ENCODE peak calls at places on chromosomes 5 and 9, in six cellular contexts. E is IMR-90, R is K562, S is PC-3, F is lower leg skin, U is kidney epithelial cell. D is an unnamed sample.

GRCh38 chr9:119788876-119789275 is 419.6 kb upstream of the BRINP1 start:
- DNase-seq in E (no peak), S (no peak), F (no peak), U (peak), R (no peak), D (no peak)

GRCh38 chr5:14591548-14591947 is 10.0 kb downstream of the OTULINL start:
- DNase-seq in E (peak), F (no peak), U (no peak), R (no peak), S (peak), D (no peak)

GRCh38 chr5:106875591-106876297 is 795.0 kb downstream of the EFNA5 start:
- DNase-seq in R (peak), E (peak), S (peak), U (no peak), F (no peak), D (peak)

GRCh38 chr9:32954642-32955041 is 46.8 kb downstream of the APTX start:
- DNase-seq in U (peak), E (peak), S (no peak), R (no peak), F (no peak), D (peak)

GRCh38 chr9:129287595-129288305 is 109.7 kb upstream of the IER5L start:
- DNase-seq in R (no peak), S (no peak), U (no peak), E (no peak), F (peak), D (no peak)

GRCh38 chr9:69718218-69718617 is 41.6 kb downstream of the PTAR1 start:
- DNase-seq in R (no peak), U (no peak), E (no peak), F (no peak), S (no peak), D (no peak)

GRCh38 chr9:86009133-86009532 is 68.2 kb downstream of the NAA35 start:
- DNase-seq in U (no peak), F (no peak), R (no peak), E (no peak), S (no peak), D (no peak)

GRCh38 chr9:91405343-91406077 is 18.1 kb downstream of the NFIL3 start:
- DNase-seq in F (no peak), S (no peak), R (no peak), U (no peak), E (no peak), D (no peak)

GRCh38 chr5:13985736-13986418 is 41.4 kb upstream of the DNAH5 start:
- DNase-seq in S (peak), U (peak), R (no peak), F (no peak), E (peak), D (peak)

DNA sequence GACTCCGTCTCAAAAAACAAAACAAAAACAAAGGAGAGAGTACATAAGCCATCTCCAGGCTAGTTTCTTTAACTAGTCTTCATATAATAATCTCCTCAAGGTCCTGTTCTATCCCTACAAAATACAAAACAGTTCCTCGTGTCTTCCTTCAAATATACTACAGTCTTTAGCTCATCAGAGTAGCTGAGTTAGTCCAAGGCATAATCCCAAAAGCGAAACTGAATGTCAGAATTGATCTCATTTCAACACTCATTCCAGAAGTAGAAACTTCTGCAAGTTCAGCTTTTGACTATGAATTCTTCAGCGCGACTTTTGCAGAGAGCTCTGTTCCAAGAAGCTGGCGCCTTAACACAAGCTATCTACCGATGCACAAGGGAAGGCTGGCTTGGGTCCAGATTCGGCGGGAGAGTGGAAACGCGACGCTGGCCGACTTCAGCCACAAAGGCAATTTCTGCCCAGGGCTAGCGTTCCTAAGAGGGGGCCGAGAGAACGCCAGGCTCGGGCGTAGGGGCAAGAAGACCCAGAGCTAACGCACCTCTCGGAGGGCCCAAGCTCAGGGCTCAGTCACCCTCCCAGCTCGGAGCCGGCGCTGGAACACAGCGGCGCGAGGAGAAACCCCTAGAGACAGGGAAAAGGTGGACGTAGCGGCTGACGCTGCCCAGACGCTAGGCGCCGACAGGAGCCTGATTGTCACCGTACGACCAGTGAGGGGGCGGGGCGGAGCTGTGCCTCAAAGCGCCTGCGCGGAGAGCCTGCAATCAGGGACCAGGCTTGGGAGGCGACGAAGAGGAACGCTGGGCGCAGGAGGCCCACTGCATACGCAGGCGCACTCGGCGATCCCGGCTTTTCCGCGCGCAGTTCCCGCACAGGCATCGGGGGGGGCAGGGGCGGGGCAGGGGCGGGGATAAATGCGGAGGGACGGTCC is 469 bp upstream of the HSDL2 start:
- DNase-seq in E (peak), F (peak), U (peak), S (peak), R (peak), D (peak)
- TF ChIP-seq CTCF in E (peak), F (no peak), U (no peak), S (no peak), R (peak), D (no peak)

DNA sequence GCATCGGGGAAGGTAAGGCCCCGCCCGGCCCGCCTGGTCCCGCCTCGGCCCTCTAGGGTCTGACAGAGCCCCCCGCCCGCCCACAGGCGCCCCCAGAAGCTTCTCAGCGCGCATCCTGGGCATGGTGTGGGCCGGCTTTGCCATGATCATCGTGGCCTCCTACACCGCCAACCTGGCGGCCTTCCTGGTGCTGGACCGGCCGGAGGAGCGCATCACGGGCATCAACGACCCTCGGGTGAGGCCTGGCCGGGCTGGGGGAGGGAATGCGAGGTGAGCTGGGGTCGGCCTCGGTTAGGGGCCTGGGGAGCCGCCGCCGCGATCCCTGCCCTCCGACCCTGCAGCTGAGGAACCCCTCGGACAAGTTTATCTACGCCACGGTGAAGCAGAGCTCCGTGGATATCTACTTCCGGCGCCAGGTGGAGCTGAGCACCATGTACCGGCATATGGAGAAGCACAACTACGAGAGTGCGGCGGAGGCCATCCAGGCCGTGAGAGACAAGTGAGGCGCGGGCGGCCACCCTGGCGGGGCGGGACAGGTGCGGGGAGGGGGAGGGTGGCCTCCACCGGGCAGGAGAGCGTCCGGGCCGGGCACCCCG is 7.2 kb downstream of the LRRC26 start:
- DNase-seq in S (no peak), F (no peak), U (no peak), E (no peak), R (no peak), D (no peak)
- H3K4me3 ChIP-seq in S (no peak), F (no peak), U (peak), E (peak), R (no peak), D (peak)

GRCh38 chr5:168472329-168472728 is 13.9 kb upstream of the RARS1 start:
- DNase-seq in S (peak), E (peak), F (no peak), U (peak), R (no peak), D (peak)
- TF ChIP-seq CTCF in S (peak), E (peak), F (no peak), U (peak), R (peak), D (peak)

GRCh38 chr5:7398596-7399260 is 2.8 kb downstream of the ADCY2 start:
- DNase-seq in F (no peak), U (no peak), S (no peak), E (no peak), R (no peak), D (no peak)

GRCh38 chr5:7396169-7397004 is 449 bp downstream of the ADCY2 start:
- DNase-seq in U (no peak), R (no peak), E (no peak), S (peak), F (no peak), D (no peak)

GRCh38 chr5:7397935-7398334 is 2.0 kb downstream of the ADCY2 start:
- DNase-seq in E (no peak), U (no peak), R (no peak), F (no peak), S (no peak), D (no peak)

GRCh38 chr5:7395432-7396168 is at the start of gene ADCY2:
- DNase-seq in U (no peak), E (no peak), S (no peak), F (no peak), R (no peak), D (no peak)

GRCh38 chr5:7397005-7397546 is 1.1 kb downstream of the ADCY2 start:
- DNase-seq in U (no peak), R (no peak), S (no peak), E (no peak), F (no peak), D (no peak)
- H3K4me3 ChIP-seq in U (no peak), R (no peak), S (no peak), E (no peak), F (peak), D (no peak)

GRCh38 chr5:30398427-30398826 is 795.1 kb upstream of the CDH6 start:
- DNase-seq in U (no peak), F (no peak), R (no peak), S (no peak), E (no peak), D (no peak)

GRCh38 chr5:30405821-30406220 is 787.7 kb upstream of the CDH6 start:
- DNase-seq in U (no peak), R (no peak), F (no peak), S (no peak), E (peak), D (peak)

GRCh38 chr5:30401479-30402058 is 791.9 kb upstream of the CDH6 start:
- DNase-seq in F (no peak), R (no peak), E (peak), S (peak), U (no peak), D (peak)
- TF ChIP-seq CTCF in F (no peak), R (no peak), E (peak), S (peak), U (peak), D (peak)

GRCh38 chr9:136438909-136439549 is 616 bp downstream of the INPP5E start:
- DNase-seq in S (peak), F (no peak), R (peak), U (no peak), E (peak), D (peak)
- H3K4me3 ChIP-seq in S (peak), F (peak), R (peak), U (peak), E (peak), D (peak)

GRCh38 chr9:36913393-36914211 is 120.5 kb downstream of the PAX5 start:
- DNase-seq in F (no peak), R (peak), S (no peak), U (no peak), E (no peak), D (no peak)
- TF ChIP-seq CTCF in F (no peak), R (no peak), S (peak), U (peak), E (no peak), D (peak)

D was measured in cardiac fibroblast.